ENCODE peak calls at places on chromosomes 11 and 22, in four cellular contexts. Y is SJSA1, M is esophagus squamous epithelium, O is OCI-LY7. K is an unnamed sample.

GRCh38 chr11:130163346-130164220 is 4.0 kb downstream of the ST14 start:
- DNase-seq in O (peak; percentile 70), M (no peak), Y (no peak), K (no peak)

GRCh38 chr11:326842-327580 is 6.4 kb upstream of the IFITM3 start:
- DNase-seq in O (peak; percentile 81), Y (no peak), M (no peak), K (peak; percentile 96)

GRCh38 chr22:39452740-39453040 is 4.1 kb upstream of the MGAT3 start:
- DNase-seq in Y (no peak), O (no peak), M (no peak), K (no peak)

GRCh38 chr22:46355369-46355995 is 20.0 kb downstream of the TRMU start:
- DNase-seq in O (peak; percentile 65), M (no peak), Y (peak; percentile 77), K (peak; percentile 81)

GRCh38 chr22:36988075-36988474 is 31.2 kb downstream of the TST start:
- DNase-seq in Y (no peak), M (no peak), O (no peak), K (peak; percentile 10)

GRCh38 chr22:35835998-35836691 is 118.5 kb downstream of the APOL5 start:
- DNase-seq in Y (peak; percentile 75), O (no peak), M (no peak), K (no peak)

GRCh38 chr11:15826826-15827225 is 529.5 kb downstream of the SOX6 start:
- DNase-seq in Y (peak; percentile 74), O (peak; percentile 32), M (no peak), K (no peak)

GRCh38 chr11:122795281-122795680 is 43.0 kb upstream of the CRTAM start:
- DNase-seq in Y (no peak), O (no peak), M (no peak), K (no peak)

GRCh38 chr22:49976439-49977175 is 16.0 kb downstream of the PIM3 start:
- DNase-seq in O (peak; percentile 44), Y (no peak), M (no peak), K (no peak)

GRCh38 chr22:19974233-19974861 is 32.7 kb upstream of the TXNRD2 start:
- DNase-seq in M (no peak), O (peak; percentile 85), Y (peak; percentile 75), K (no peak)

GRCh38 chr11:129247129-129247528 is 55.0 kb upstream of the ARHGAP32 start:
- DNase-seq in M (no peak), O (no peak), Y (no peak), K (no peak)

GRCh38 chr22:18032455-18033101 is 8.2 kb upstream of the MICAL3 start:
- DNase-seq in Y (peak; percentile 74), O (no peak), M (no peak), K (no peak)
- H3K4me1 ChIP-seq in Y (peaks cover 26% of the 10 kb centered on the region), O (peaks cover 46% of the 10 kb centered on the region), M (peaks cover 30% of the 10 kb centered on the region), K (peaks cover 2% of the 10 kb centered on the region)

GRCh38 chr11:119374632-119375394 is 6.7 kb downstream of the USP2 start:
- DNase-seq in Y (no peak), O (no peak), M (no peak), K (peak; percentile 65)

GRCh38 chr11:119377112-119377901 is 4.2 kb downstream of the USP2 start:
- DNase-seq in M (no peak), Y (no peak), O (peak; percentile 18), K (peak; percentile 70)

GRCh38 chr11:119377961-119378667 is 3.4 kb downstream of the USP2 start:
- DNase-seq in M (no peak), Y (no peak), O (peak; percentile 23), K (peak; percentile 29)

GRCh38 chr11:119375629-119376196 is 5.8 kb downstream of the USP2 start:
- DNase-seq in Y (no peak), O (no peak), M (no peak), K (peak; percentile 93)

DNA sequence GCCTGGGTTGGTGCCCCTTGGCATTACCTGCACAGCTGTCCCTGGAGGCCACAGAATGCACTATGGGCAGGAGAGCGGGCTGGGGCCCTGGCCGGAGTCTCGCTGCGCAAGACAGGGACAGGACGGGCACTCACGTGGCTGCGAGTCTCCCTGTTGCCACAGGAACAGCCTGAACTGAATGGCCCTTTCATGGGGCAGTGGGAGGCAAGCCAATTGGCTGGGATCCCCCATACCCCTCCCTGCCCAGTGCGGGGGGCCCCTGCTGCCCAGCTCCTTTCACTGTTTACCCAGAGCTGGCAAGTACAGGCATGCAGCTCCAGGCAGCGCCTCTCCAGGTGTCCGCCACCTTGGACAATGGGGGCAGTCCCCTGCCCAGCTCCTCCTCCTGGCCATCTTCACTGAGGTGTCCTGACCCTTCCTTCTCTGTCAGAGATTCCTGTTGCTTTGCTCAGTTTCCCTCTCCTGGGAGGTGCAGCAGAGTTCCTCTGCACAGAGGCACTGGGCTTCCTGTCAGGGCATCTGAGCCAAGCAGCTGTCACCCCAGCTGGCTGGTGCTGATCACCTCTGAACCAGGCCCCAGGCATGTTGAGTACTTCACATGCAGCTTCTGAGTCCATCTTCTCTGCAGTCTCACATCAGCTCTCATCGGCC is 5.2 kb downstream of the USP2 start:
- DNase-seq in Y (no peak), M (no peak), O (peak; percentile 44), K (peak; percentile 73)
- H3K4me1 ChIP-seq in Y (peaks cover 3% of the 10 kb centered on the region), M (peaks cover 49% of the 10 kb centered on the region), O (peaks cover 61% of the 10 kb centered on the region), K (peaks cover 26% of the 10 kb centered on the region)

DNA sequence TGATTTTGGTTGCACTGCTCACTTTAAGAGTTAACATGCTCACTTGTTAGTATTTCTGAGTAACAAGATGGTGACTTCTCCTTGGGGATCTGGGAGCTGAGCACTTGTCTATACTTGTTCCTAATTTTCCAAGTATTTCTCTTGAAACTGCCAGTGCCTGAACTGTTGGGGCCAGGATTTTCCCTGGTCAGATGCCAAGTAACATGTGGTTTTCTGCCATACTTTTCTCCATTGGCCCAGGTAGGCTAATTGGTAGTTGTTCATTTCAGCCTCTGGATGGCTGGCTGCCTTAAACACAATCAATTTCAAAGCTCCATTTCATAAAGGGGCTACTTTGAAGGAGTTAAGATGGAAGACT is 35.0 kb downstream of the RNF141 start:
- DNase-seq in M (no peak), Y (no peak), O (no peak), K (no peak)
- H3K4me1 ChIP-seq in M (peaks cover 2% of the 10 kb centered on the region), Y (no peaks in the 10 kb centered on the region), O (no peaks in the 10 kb centered on the region), K (no peaks in the 10 kb centered on the region)

GRCh38 chr11:45670386-45671135 is 5.1 kb upstream of the CHST1 start:
- DNase-seq in Y (no peak), O (no peak), M (no peak), K (peak; percentile 55)

GRCh38 chr11:45669146-45669545 is 3.7 kb upstream of the CHST1 start:
- DNase-seq in M (no peak), O (no peak), Y (no peak), K (peak; percentile 15)

GRCh38 chr11:45671246-45672171 is 6.1 kb upstream of the CHST1 start:
- DNase-seq in Y (no peak), O (no peak), M (no peak), K (peak; percentile 69)

GRCh38 chr11:45667929-45668680 is 2.7 kb upstream of the CHST1 start:
- DNase-seq in Y (no peak), M (no peak), O (no peak), K (peak; percentile 15)

GRCh38 chr11:45669956-45670355 is 4.5 kb upstream of the CHST1 start:
- DNase-seq in M (no peak), Y (no peak), O (no peak), K (peak; percentile 8)
- H3K4me1 ChIP-seq in M (no peaks in the 10 kb centered on the region), Y (peaks cover 5% of the 10 kb centered on the region), O (no peaks in the 10 kb centered on the region), K (no peaks in the 10 kb centered on the region)

GRCh38 chr11:11512090-11512489 is 109.7 kb downstream of the GALNT18 start:
- DNase-seq in O (no peak), Y (no peak), M (no peak), K (no peak)
- H3K4me1 ChIP-seq in O (no peaks in the 10 kb centered on the region), Y (peaks cover 15% of the 10 kb centered on the region), M (peaks cover 15% of the 10 kb centered on the region), K (peaks cover 12% of the 10 kb centered on the region)

K was measured in kidney.